ENCODE peak calls at places on chromosomes 6 and 20, in nine cellular contexts. S is left cardiac atrium; V is activated CD8-positive, alpha-beta memory T cell treated with anti-CD3 and anti-CD28 coated beads for 48 hours; R is hepatocyte; E is mesothelial cell of epicardium; B is A172; O is AG08395; T is effector CD4-positive, alpha-beta T cell; A is stimulated activated CD4-positive, alpha-beta T cell treated with anti-CD3 and anti-CD28 coated beads, Interleukin-12 subunit alpha, Interleukin-12 subunit beta, amount 100 ng/mL, for 4 hours. C is an unnamed sample.

GRCh38 chr6:159110013-159110412 is 59.2 kb upstream of the FNDC1 start:
- DNase-seq in A (no peak), B (peak), E (no peak), S (no peak), V (no peak), O (peak), R (peak), T (no peak), C (no peak)

GRCh38 chr6:36360241-36361054 is 23.8 kb upstream of the BNIP5 start:
- DNase-seq in T (peak), O (peak), B (peak), A (peak), R (peak), V (peak), S (peak), E (peak), C (peak)

GRCh38 chr20:5657190-5657872 is 92.9 kb upstream of the SHLD1 start:
- DNase-seq in O (peak), B (peak), S (peak), T (no peak), E (peak), R (peak), V (no peak), A (no peak), C (no peak)

GRCh38 chr6:1027795-1028569 is 283.9 kb upstream of the FOXQ1 start:
- DNase-seq in O (no peak), A (no peak), T (no peak), E (no peak), R (no peak), V (no peak), B (no peak), S (no peak), C (no peak)

GRCh38 chr6:115838763-115839401 is 221.8 kb downstream of the FRK start:
- DNase-seq in A (no peak), E (no peak), R (peak), S (no peak), O (peak), B (peak), T (no peak), V (no peak), C (no peak)

GRCh38 chr6:223763-224162 is 68.5 kb upstream of the DUSP22 start:
- DNase-seq in T (no peak), V (no peak), O (no peak), S (no peak), E (no peak), R (no peak), A (no peak), B (no peak), C (no peak)

GRCh38 chr6:12980741-12981140 is 264.2 kb downstream of the PHACTR1 start:
- DNase-seq in T (no peak), V (no peak), O (no peak), S (no peak), B (no peak), A (no peak), E (no peak), R (no peak), C (no peak)

GRCh38 chr20:33803921-33804337 is 7.2 kb upstream of the CHMP4B start:
- DNase-seq in O (peak), A (no peak), R (no peak), V (no peak), T (no peak), S (no peak), B (peak), E (no peak), C (no peak)

GRCh38 chr6:152170702-152171667 is 363.5 kb downstream of the ESR1 start:
- DNase-seq in R (peak), V (no peak), E (no peak), S (no peak), O (no peak), A (peak), B (no peak), T (peak), C (no peak)